ENCODE peak calls at places on chromosomes 3 and 15, in seven cellular contexts. One of them, this sample, is unnamed.
A peak's percentile ranks its signal among the peaks of the same experiment; 100 is the strongest.

GRCh38 chr3:4071481-4072184 is 231.5 kb upstream of the SETMAR start:
- DNase-seq in mesendoderm: peak; percentile 79
- DNase-seq in H1: peak; percentile 38
- DNase-seq in mesenchymal stem cell: no peak
- DNase-seq in IMR-90: no peak
- DNase-seq in trophoblast cell: no peak
- DNase-seq in H9: peak; percentile 79
- DNase-seq in this sample: peak; percentile 38

GRCh38 chr3:46361408-46362283 is 7.7 kb downstream of the CCR2 start:
- DNase-seq in trophoblast cell: peak; percentile 59
- DNase-seq in mesenchymal stem cell: peak; percentile 49
- DNase-seq in H9: no peak
- DNase-seq in H1: no peak
- DNase-seq in mesendoderm: no peak
- DNase-seq in IMR-90: no peak
- DNase-seq in this sample: no peak

GRCh38 chr3:41116851-41117250 is 82.5 kb upstream of the CTNNB1 start:
- DNase-seq in IMR-90: no peak
- DNase-seq in mesendoderm: no peak
- DNase-seq in H9: no peak
- DNase-seq in trophoblast cell: no peak
- DNase-seq in mesenchymal stem cell: no peak
- DNase-seq in H1: no peak
- DNase-seq in this sample: no peak

GRCh38 chr3:128112406-128112968 is 11.1 kb downstream of the RUVBL1 start:
- DNase-seq in H9: no peak
- DNase-seq in IMR-90: peak; percentile 90
- DNase-seq in trophoblast cell: no peak
- DNase-seq in mesenchymal stem cell: peak; percentile 89
- DNase-seq in mesendoderm: no peak
- DNase-seq in H1: no peak
- DNase-seq in this sample: no peak

GRCh38 chr3:126348308-126348920 is 8.8 kb downstream of the KLF15 start:
- DNase-seq in H9: peak; percentile 69
- DNase-seq in H1: no peak
- DNase-seq in trophoblast cell: no peak
- DNase-seq in mesendoderm: peak; percentile 70
- DNase-seq in mesenchymal stem cell: no peak
- DNase-seq in IMR-90: no peak
- DNase-seq in this sample: no peak

GRCh38 chr3:143157957-143158548 is 38.5 kb downstream of the CHST2 start:
- DNase-seq in mesendoderm: no peak
- DNase-seq in H1: no peak
- DNase-seq in trophoblast cell: no peak
- DNase-seq in H9: no peak
- DNase-seq in IMR-90: no peak
- DNase-seq in mesenchymal stem cell: no peak
- DNase-seq in this sample: no peak

GRCh38 chr3:114446605-114447004 is 152.8 kb downstream of the TIGIT start:
- DNase-seq in H9: no peak
- DNase-seq in H1: no peak
- DNase-seq in mesenchymal stem cell: no peak
- DNase-seq in IMR-90: no peak
- DNase-seq in trophoblast cell: no peak
- DNase-seq in mesendoderm: no peak
- DNase-seq in this sample: no peak

GRCh38 chr15:29785068-29785467 is 37.2 kb downstream of the TJP1 start:
- DNase-seq in trophoblast cell: no peak
- DNase-seq in mesenchymal stem cell: peak; percentile 51
- DNase-seq in IMR-90: no peak
- DNase-seq in H1: no peak
- DNase-seq in mesendoderm: no peak
- DNase-seq in H9: no peak
- DNase-seq in this sample: no peak

GRCh38 chr3:189099031-189099471 is 72.7 kb upstream of the TPRG1 start:
- DNase-seq in H9: no peak
- DNase-seq in trophoblast cell: no peak
- DNase-seq in IMR-90: no peak
- DNase-seq in mesendoderm: no peak
- DNase-seq in H1: no peak
- DNase-seq in mesenchymal stem cell: no peak
- DNase-seq in this sample: no peak

GRCh38 chr15:68389041-68389930 is 42.7 kb downstream of the ITGA11 start:
- DNase-seq in mesenchymal stem cell: no peak
- DNase-seq in H9: peak; percentile 33
- DNase-seq in mesendoderm: peak; percentile 40
- DNase-seq in H1: no peak
- DNase-seq in trophoblast cell: no peak
- DNase-seq in IMR-90: no peak
- DNase-seq in this sample: no peak

GRCh38 chr3:39088889-39089288 is 18.5 kb downstream of the GORASP1 start:
- DNase-seq in H1: no peak
- DNase-seq in mesendoderm: no peak
- DNase-seq in trophoblast cell: no peak
- DNase-seq in H9: no peak
- DNase-seq in IMR-90: peak; percentile 31
- DNase-seq in mesenchymal stem cell: peak; percentile 48
- DNase-seq in this sample: no peak

GRCh38 chr3:197022405-197023231 is 7.0 kb downstream of the MELTF start:
- DNase-seq in H1: no peak
- DNase-seq in H9: peak; percentile 32
- DNase-seq in IMR-90: no peak
- DNase-seq in mesendoderm: peak; percentile 14
- DNase-seq in trophoblast cell: no peak
- DNase-seq in mesenchymal stem cell: no peak
- DNase-seq in this sample: no peak

GRCh38 chr3:42652611-42653302 is 740 bp upstream of the ZBTB47 start:
- DNase-seq in H1: no peak
- DNase-seq in H9: peak; percentile 58
- DNase-seq in mesendoderm: peak; percentile 67
- DNase-seq in trophoblast cell: peak; percentile 55
- DNase-seq in IMR-90: peak; percentile 78
- DNase-seq in mesenchymal stem cell: peak; percentile 83
- DNase-seq in this sample: no peak

GRCh38 chr3:57803647-57804081 is 47.6 kb downstream of the SLMAP start:
- DNase-seq in H9: no peak
- DNase-seq in IMR-90: peak; percentile 97
- DNase-seq in trophoblast cell: no peak
- DNase-seq in H1: peak; percentile 15
- DNase-seq in mesenchymal stem cell: peak; percentile 96
- DNase-seq in mesendoderm: peak; percentile 89
- DNase-seq in this sample: no peak

GRCh38 chr3:188243124-188243795 is 89.3 kb downstream of the LPP start:
- DNase-seq in IMR-90: peak; percentile 42
- DNase-seq in mesendoderm: peak; percentile 59
- DNase-seq in H1: no peak
- DNase-seq in H9: no peak
- DNase-seq in trophoblast cell: no peak
- DNase-seq in mesenchymal stem cell: no peak
- DNase-seq in this sample: no peak

GRCh38 chr3:157533298-157533870 is 30.2 kb upstream of the VEPH1 start:
- DNase-seq in mesendoderm: no peak
- DNase-seq in H9: no peak
- DNase-seq in mesenchymal stem cell: peak; percentile 68
- DNase-seq in H1: no peak
- DNase-seq in trophoblast cell: peak; percentile 10
- DNase-seq in IMR-90: peak; percentile 94
- DNase-seq in this sample: no peak

GRCh38 chr3:157856078-157856939 is 249.9 kb downstream of the SHOX2 start:
- DNase-seq in mesendoderm: no peak
- DNase-seq in mesenchymal stem cell: no peak
- DNase-seq in H9: no peak
- DNase-seq in H1: no peak
- DNase-seq in IMR-90: no peak
- DNase-seq in trophoblast cell: no peak
- DNase-seq in this sample: no peak

GRCh38 chr3:188051801-188052228 is 102.1 kb upstream of the LPP start:
- DNase-seq in H9: peak; percentile 34
- DNase-seq in mesenchymal stem cell: no peak
- DNase-seq in trophoblast cell: peak; percentile 74
- DNase-seq in mesendoderm: no peak
- DNase-seq in H1: no peak
- DNase-seq in IMR-90: no peak
- DNase-seq in this sample: no peak

GRCh38 chr3:56347219-56347871 is 120.9 kb downstream of the ERC2 start:
- DNase-seq in mesendoderm: peak; percentile 89
- DNase-seq in H1: peak; percentile 44
- DNase-seq in IMR-90: no peak
- DNase-seq in trophoblast cell: no peak
- DNase-seq in H9: peak; percentile 90
- DNase-seq in mesenchymal stem cell: no peak
- DNase-seq in this sample: peak; percentile 30

GRCh38 chr15:94119215-94119815 is 112.0 kb upstream of the MCTP2 start:
- DNase-seq in trophoblast cell: no peak
- DNase-seq in H1: no peak
- DNase-seq in IMR-90: no peak
- DNase-seq in H9: no peak
- DNase-seq in mesendoderm: peak; percentile 8
- DNase-seq in mesenchymal stem cell: no peak
- DNase-seq in this sample: no peak

GRCh38 chr3:111733154-111733553 is 125.9 kb upstream of the PHLDB2 start:
- DNase-seq in trophoblast cell: no peak
- DNase-seq in H9: no peak
- DNase-seq in mesenchymal stem cell: no peak
- DNase-seq in mesendoderm: no peak
- DNase-seq in H1: no peak
- DNase-seq in IMR-90: no peak
- DNase-seq in this sample: no peak

GRCh38 chr3:183541738-183542137 is 13.8 kb downstream of the KLHL6 start:
- DNase-seq in mesendoderm: no peak
- DNase-seq in mesenchymal stem cell: peak; percentile 12
- DNase-seq in H1: no peak
- DNase-seq in trophoblast cell: no peak
- DNase-seq in IMR-90: no peak
- DNase-seq in H9: no peak
- DNase-seq in this sample: no peak

GRCh38 chr3:11610044-11610671 is 33.6 kb downstream of the VGLL4 start:
- DNase-seq in H1: no peak
- DNase-seq in mesendoderm: no peak
- DNase-seq in IMR-90: peak; percentile 65
- DNase-seq in mesenchymal stem cell: no peak
- DNase-seq in trophoblast cell: no peak
- DNase-seq in H9: no peak
- DNase-seq in this sample: no peak

GRCh38 chr3:194491996-194492395 is 5.2 kb upstream of the ATP13A3 start:
- DNase-seq in mesendoderm: no peak
- DNase-seq in trophoblast cell: no peak
- DNase-seq in H1: no peak
- DNase-seq in mesenchymal stem cell: no peak
- DNase-seq in H9: no peak
- DNase-seq in IMR-90: no peak
- DNase-seq in this sample: no peak

GRCh38 chr3:40170395-40170794 is 139.1 kb upstream of the EIF1B start:
- DNase-seq in H9: no peak
- DNase-seq in mesendoderm: peak; percentile 79
- DNase-seq in trophoblast cell: no peak
- DNase-seq in H1: no peak
- DNase-seq in IMR-90: no peak
- DNase-seq in mesenchymal stem cell: no peak
- DNase-seq in this sample: no peak

GRCh38 chr15:90318591-90318990 is 33.5 kb upstream of the ZNF774 start:
- DNase-seq in IMR-90: no peak
- DNase-seq in H9: no peak
- DNase-seq in H1: no peak
- DNase-seq in mesendoderm: no peak
- DNase-seq in trophoblast cell: peak; percentile 91
- DNase-seq in mesenchymal stem cell: no peak
- DNase-seq in this sample: no peak

GRCh38 chr15:101654191-101654590 is 2.0 kb upstream of the TM2D3 start:
- DNase-seq in mesenchymal stem cell: no peak
- DNase-seq in mesendoderm: no peak
- DNase-seq in IMR-90: no peak
- DNase-seq in H1: no peak
- DNase-seq in H9: no peak
- DNase-seq in trophoblast cell: no peak
- DNase-seq in this sample: no peak
- H3K23ac ChIP-seq in mesenchymal stem cell: no peak overlapping the region
- H3K23ac ChIP-seq in mesendoderm: no peak overlapping the region
- H3K23ac ChIP-seq in IMR-90: no peak overlapping the region
- H3K23ac ChIP-seq in H1: no peak overlapping the region
- H3K23ac ChIP-seq in H9: no peak overlapping the region
- H3K23ac ChIP-seq in trophoblast cell: no peak overlapping the region
- H3K23ac ChIP-seq in this sample: no peak overlapping the region

GRCh38 chr3:37625051-37625450 is 236.6 kb upstream of the CTDSPL start:
- DNase-seq in IMR-90: no peak
- DNase-seq in H9: no peak
- DNase-seq in trophoblast cell: no peak
- DNase-seq in mesendoderm: no peak
- DNase-seq in H1: no peak
- DNase-seq in mesenchymal stem cell: no peak
- DNase-seq in this sample: no peak
- H3K18ac ChIP-seq in IMR-90: no peak overlapping the region
- H3K18ac ChIP-seq in H9: no peak overlapping the region
- H3K18ac ChIP-seq in trophoblast cell: no peak overlapping the region
- H3K18ac ChIP-seq in mesendoderm: no peak overlapping the region
- H3K18ac ChIP-seq in H1: no peak overlapping the region
- H3K18ac ChIP-seq in mesenchymal stem cell: no peak overlapping the region
- H3K18ac ChIP-seq in this sample: no peak overlapping the region

GRCh38 chr3:122081543-122081942 is 26.4 kb downstream of the CD86 start:
- DNase-seq in IMR-90: no peak
- DNase-seq in trophoblast cell: no peak
- DNase-seq in H1: no peak
- DNase-seq in mesendoderm: no peak
- DNase-seq in H9: no peak
- DNase-seq in mesenchymal stem cell: no peak
- DNase-seq in this sample: no peak

GRCh38 chr3:122079524-122079923 is 24.4 kb downstream of the CD86 start:
- DNase-seq in mesendoderm: no peak
- DNase-seq in IMR-90: no peak
- DNase-seq in trophoblast cell: no peak
- DNase-seq in mesenchymal stem cell: no peak
- DNase-seq in H9: no peak
- DNase-seq in H1: no peak
- DNase-seq in this sample: no peak

GRCh38 chr3:122084795-122085194 is 29.6 kb downstream of the CD86 start:
- DNase-seq in IMR-90: no peak
- DNase-seq in mesendoderm: no peak
- DNase-seq in trophoblast cell: no peak
- DNase-seq in H9: no peak
- DNase-seq in mesenchymal stem cell: no peak
- DNase-seq in H1: no peak
- DNase-seq in this sample: no peak

GRCh38 chr3:122080188-122080587 is 25.0 kb downstream of the CD86 start:
- DNase-seq in mesendoderm: no peak
- DNase-seq in H9: no peak
- DNase-seq in mesenchymal stem cell: no peak
- DNase-seq in H1: no peak
- DNase-seq in IMR-90: no peak
- DNase-seq in trophoblast cell: no peak
- DNase-seq in this sample: no peak

GRCh38 chr3:122082357-122082756 is 27.2 kb downstream of the CD86 start:
- DNase-seq in trophoblast cell: no peak
- DNase-seq in mesenchymal stem cell: no peak
- DNase-seq in mesendoderm: no peak
- DNase-seq in H1: no peak
- DNase-seq in H9: no peak
- DNase-seq in IMR-90: no peak
- DNase-seq in this sample: no peak
- H3K4ac ChIP-seq in trophoblast cell: no peak overlapping the region
- H3K4ac ChIP-seq in mesenchymal stem cell: no peak overlapping the region
- H3K4ac ChIP-seq in mesendoderm: no peak overlapping the region
- H3K4ac ChIP-seq in H1: no peak overlapping the region
- H3K4ac ChIP-seq in H9: no peak overlapping the region
- H3K4ac ChIP-seq in IMR-90: no peak overlapping the region
- H3K4ac ChIP-seq in this sample: no peak overlapping the region

GRCh38 chr3:87558482-87558881 is 282.1 kb upstream of the POU1F1 start:
- DNase-seq in mesenchymal stem cell: no peak
- DNase-seq in IMR-90: no peak
- DNase-seq in H1: no peak
- DNase-seq in mesendoderm: no peak
- DNase-seq in H9: no peak
- DNase-seq in trophoblast cell: no peak
- DNase-seq in this sample: no peak
- H3K23ac ChIP-seq in mesenchymal stem cell: no peak overlapping the region
- H3K23ac ChIP-seq in IMR-90: no peak overlapping the region
- H3K23ac ChIP-seq in H1: no peak overlapping the region
- H3K23ac ChIP-seq in mesendoderm: no peak overlapping the region
- H3K23ac ChIP-seq in H9: no peak overlapping the region
- H3K23ac ChIP-seq in trophoblast cell: no peak overlapping the region
- H3K23ac ChIP-seq in this sample: no peak overlapping the region